ENCODE peak calls at places on chromosomes 2 and 18, in nine cellular contexts. One of them, this sample, is unnamed.

GRCh38 chr18:51668101-51668500 is 470.6 kb upstream of the MEX3C start:
- DNase-seq in sciatic nerve: peak; percentile 64
- DNase-seq in aorta: peak; percentile 45
- DNase-seq in nephron progenitor cell: peak; percentile 81
- DNase-seq in 8988T: no peak
- DNase-seq in fibroblast of lung: peak; percentile 11
- DNase-seq in activated gamma-delta T cell treated with Interleukin-2 at 50 U/mL for 16 hours: no peak
- DNase-seq in NCI-H2081: peak; percentile 41
- DNase-seq in GM23248: peak; percentile 61
- DNase-seq in this sample: peak; percentile 32

GRCh38 chr18:74116628-74117554 is 30.7 kb downstream of the FBXO15 start:
- DNase-seq in sciatic nerve: no peak
- DNase-seq in aorta: no peak
- DNase-seq in nephron progenitor cell: peak; percentile 10
- DNase-seq in 8988T: no peak
- DNase-seq in fibroblast of lung: peak; percentile 35
- DNase-seq in activated gamma-delta T cell treated with Interleukin-2 at 50 U/mL for 16 hours: no peak
- DNase-seq in NCI-H2081: peak; percentile 8
- DNase-seq in GM23248: peak; percentile 68
- DNase-seq in this sample: peak; percentile 72

GRCh38 chr2:127770973-127771735 is 39.8 kb downstream of the WDR33 start:
- DNase-seq in sciatic nerve: no peak
- DNase-seq in aorta: no peak
- DNase-seq in nephron progenitor cell: no peak
- DNase-seq in 8988T: no peak
- DNase-seq in fibroblast of lung: peak; percentile 95
- DNase-seq in activated gamma-delta T cell treated with Interleukin-2 at 50 U/mL for 16 hours: no peak
- DNase-seq in NCI-H2081: no peak
- DNase-seq in GM23248: peak; percentile 94
- DNase-seq in this sample: peak; percentile 93

GRCh38 chr18:36247036-36247435 is 50.5 kb upstream of the FHOD3 start:
- DNase-seq in sciatic nerve: no peak
- DNase-seq in aorta: no peak
- DNase-seq in nephron progenitor cell: no peak
- DNase-seq in 8988T: no peak
- DNase-seq in fibroblast of lung: no peak
- DNase-seq in activated gamma-delta T cell treated with Interleukin-2 at 50 U/mL for 16 hours: no peak
- DNase-seq in NCI-H2081: no peak
- DNase-seq in GM23248: peak; percentile 9
- DNase-seq in this sample: no peak

GRCh38 chr2:214489702-214490101 is 78.8 kb downstream of the VWC2L start:
- DNase-seq in sciatic nerve: no peak
- DNase-seq in aorta: no peak
- DNase-seq in nephron progenitor cell: no peak
- DNase-seq in 8988T: no peak
- DNase-seq in fibroblast of lung: no peak
- DNase-seq in activated gamma-delta T cell treated with Interleukin-2 at 50 U/mL for 16 hours: no peak
- DNase-seq in NCI-H2081: no peak
- DNase-seq in GM23248: no peak
- DNase-seq in this sample: no peak

GRCh38 chr2:190182071-190182524 is 119.6 kb upstream of the MSTN start:
- DNase-seq in sciatic nerve: no peak
- DNase-seq in aorta: no peak
- DNase-seq in nephron progenitor cell: no peak
- DNase-seq in 8988T: no peak
- DNase-seq in fibroblast of lung: no peak
- DNase-seq in activated gamma-delta T cell treated with Interleukin-2 at 50 U/mL for 16 hours: no peak
- DNase-seq in NCI-H2081: no peak
- DNase-seq in GM23248: no peak
- DNase-seq in this sample: no peak

GRCh38 chr2:136863874-136864273 is 98.5 kb downstream of the THSD7B start:
- DNase-seq in sciatic nerve: no peak
- DNase-seq in aorta: no peak
- DNase-seq in nephron progenitor cell: no peak
- DNase-seq in 8988T: no peak
- DNase-seq in fibroblast of lung: no peak
- DNase-seq in activated gamma-delta T cell treated with Interleukin-2 at 50 U/mL for 16 hours: no peak
- DNase-seq in NCI-H2081: no peak
- DNase-seq in GM23248: no peak
- DNase-seq in this sample: no peak

GRCh38 chr2:64238799-64239198 is 94.6 kb upstream of the PELI1 start:
- DNase-seq in sciatic nerve: no peak
- DNase-seq in aorta: no peak
- DNase-seq in nephron progenitor cell: no peak
- DNase-seq in 8988T: no peak
- DNase-seq in fibroblast of lung: no peak
- DNase-seq in activated gamma-delta T cell treated with Interleukin-2 at 50 U/mL for 16 hours: no peak
- DNase-seq in NCI-H2081: no peak
- DNase-seq in GM23248: no peak
- DNase-seq in this sample: no peak

GRCh38 chr2:68340631-68341329 is 21.0 kb upstream of the CNRIP1 start:
- DNase-seq in sciatic nerve: no peak
- DNase-seq in aorta: no peak
- DNase-seq in nephron progenitor cell: no peak
- DNase-seq in 8988T: no peak
- DNase-seq in fibroblast of lung: no peak
- DNase-seq in activated gamma-delta T cell treated with Interleukin-2 at 50 U/mL for 16 hours: no peak
- DNase-seq in NCI-H2081: no peak
- DNase-seq in GM23248: no peak
- DNase-seq in this sample: no peak

GRCh38 chr2:36618381-36618780 is 20.4 kb upstream of the FEZ2 start:
- DNase-seq in sciatic nerve: no peak
- DNase-seq in aorta: no peak
- DNase-seq in nephron progenitor cell: peak; percentile 64
- DNase-seq in 8988T: no peak
- DNase-seq in fibroblast of lung: peak; percentile 74
- DNase-seq in activated gamma-delta T cell treated with Interleukin-2 at 50 U/mL for 16 hours: no peak
- DNase-seq in NCI-H2081: peak; percentile 61
- DNase-seq in GM23248: peak; percentile 76
- DNase-seq in this sample: peak; percentile 69

GRCh38 chr2:196169521-196169920 is 1.9 kb downstream of the STK17B start:
- DNase-seq in sciatic nerve: no peak
- DNase-seq in aorta: no peak
- DNase-seq in nephron progenitor cell: no peak
- DNase-seq in 8988T: no peak
- DNase-seq in fibroblast of lung: no peak
- DNase-seq in activated gamma-delta T cell treated with Interleukin-2 at 50 U/mL for 16 hours: no peak
- DNase-seq in NCI-H2081: no peak
- DNase-seq in GM23248: peak; percentile 43
- DNase-seq in this sample: peak; percentile 32

GRCh38 chr2:3254438-3254941 is 123.1 kb downstream of the EIPR1 start:
- DNase-seq in sciatic nerve: no peak
- DNase-seq in aorta: no peak
- DNase-seq in nephron progenitor cell: no peak
- DNase-seq in 8988T: no peak
- DNase-seq in fibroblast of lung: no peak
- DNase-seq in activated gamma-delta T cell treated with Interleukin-2 at 50 U/mL for 16 hours: no peak
- DNase-seq in NCI-H2081: no peak
- DNase-seq in GM23248: no peak
- DNase-seq in this sample: no peak

GRCh38 chr18:36829362-36830140 is 624 bp downstream of the KIAA1328 start:
- DNase-seq in sciatic nerve: peak; percentile 63
- DNase-seq in aorta: no peak
- DNase-seq in nephron progenitor cell: peak; percentile 43
- DNase-seq in 8988T: no peak
- DNase-seq in fibroblast of lung: peak; percentile 31
- DNase-seq in activated gamma-delta T cell treated with Interleukin-2 at 50 U/mL for 16 hours: no peak
- DNase-seq in NCI-H2081: no peak
- DNase-seq in GM23248: peak; percentile 63
- DNase-seq in this sample: peak; percentile 34

GRCh38 chr2:31475692-31476091 is 61.1 kb upstream of the XDH start:
- DNase-seq in sciatic nerve: no peak
- DNase-seq in aorta: no peak
- DNase-seq in nephron progenitor cell: no peak
- DNase-seq in 8988T: no peak
- DNase-seq in fibroblast of lung: peak; percentile 61
- DNase-seq in activated gamma-delta T cell treated with Interleukin-2 at 50 U/mL for 16 hours: no peak
- DNase-seq in NCI-H2081: no peak
- DNase-seq in GM23248: peak; percentile 92
- DNase-seq in this sample: peak; percentile 67

GRCh38 chr2:232761301-232761907 is 15.0 kb downstream of the KCNJ13 start:
- DNase-seq in sciatic nerve: no peak
- DNase-seq in aorta: no peak
- DNase-seq in nephron progenitor cell: no peak
- DNase-seq in 8988T: no peak
- DNase-seq in fibroblast of lung: peak; percentile 39
- DNase-seq in activated gamma-delta T cell treated with Interleukin-2 at 50 U/mL for 16 hours: peak; percentile 21
- DNase-seq in NCI-H2081: peak; percentile 11
- DNase-seq in GM23248: peak; percentile 50
- DNase-seq in this sample: peak; percentile 39

GRCh38 chr2:100548771-100549170 is 14.0 kb upstream of the PDCL3 start:
- DNase-seq in sciatic nerve: no peak
- DNase-seq in aorta: no peak
- DNase-seq in nephron progenitor cell: no peak
- DNase-seq in 8988T: no peak
- DNase-seq in fibroblast of lung: no peak
- DNase-seq in activated gamma-delta T cell treated with Interleukin-2 at 50 U/mL for 16 hours: no peak
- DNase-seq in NCI-H2081: no peak
- DNase-seq in GM23248: no peak
- DNase-seq in this sample: no peak

GRCh38 chr2:44267269-44268258 is 7.7 kb upstream of the SLC3A1 start:
- DNase-seq in sciatic nerve: no peak
- DNase-seq in aorta: no peak
- DNase-seq in nephron progenitor cell: no peak
- DNase-seq in 8988T: no peak
- DNase-seq in fibroblast of lung: peak; percentile 81
- DNase-seq in activated gamma-delta T cell treated with Interleukin-2 at 50 U/mL for 16 hours: no peak
- DNase-seq in NCI-H2081: no peak
- DNase-seq in GM23248: peak; percentile 52
- DNase-seq in this sample: peak; percentile 80

GRCh38 chr2:16051046-16051489 is 110.7 kb downstream of the MYCN start:
- DNase-seq in sciatic nerve: no peak
- DNase-seq in aorta: no peak
- DNase-seq in nephron progenitor cell: no peak
- DNase-seq in 8988T: no peak
- DNase-seq in fibroblast of lung: no peak
- DNase-seq in activated gamma-delta T cell treated with Interleukin-2 at 50 U/mL for 16 hours: no peak
- DNase-seq in NCI-H2081: no peak
- DNase-seq in GM23248: no peak
- DNase-seq in this sample: no peak

GRCh38 chr2:117835990-117836760 is 21.7 kb downstream of the DDX18 start:
- DNase-seq in sciatic nerve: peak; percentile 89
- DNase-seq in aorta: peak; percentile 90
- DNase-seq in nephron progenitor cell: peak; percentile 87
- DNase-seq in 8988T: peak; percentile 49
- DNase-seq in fibroblast of lung: peak; percentile 76
- DNase-seq in activated gamma-delta T cell treated with Interleukin-2 at 50 U/mL for 16 hours: peak; percentile 44
- DNase-seq in NCI-H2081: no peak
- DNase-seq in GM23248: peak; percentile 96
- DNase-seq in this sample: peak; percentile 82

GRCh38 chr18:76656925-76657324 is 161.9 kb upstream of the ZNF516 start:
- DNase-seq in sciatic nerve: no peak
- DNase-seq in aorta: no peak
- DNase-seq in nephron progenitor cell: no peak
- DNase-seq in 8988T: no peak
- DNase-seq in fibroblast of lung: no peak
- DNase-seq in activated gamma-delta T cell treated with Interleukin-2 at 50 U/mL for 16 hours: no peak
- DNase-seq in NCI-H2081: no peak
- DNase-seq in GM23248: no peak
- DNase-seq in this sample: no peak

GRCh38 chr2:191758420-191759199 is 80.7 kb downstream of the NABP1 start:
- DNase-seq in sciatic nerve: no peak
- DNase-seq in aorta: peak; percentile 60
- DNase-seq in nephron progenitor cell: peak; percentile 27
- DNase-seq in 8988T: peak; percentile 62
- DNase-seq in fibroblast of lung: peak; percentile 57
- DNase-seq in activated gamma-delta T cell treated with Interleukin-2 at 50 U/mL for 16 hours: peak; percentile 41
- DNase-seq in NCI-H2081: no peak
- DNase-seq in GM23248: peak; percentile 52
- DNase-seq in this sample: no peak

GRCh38 chr2:242053921-242054320 is 184.4 kb downstream of the RTP5 start:
- DNase-seq in sciatic nerve: no peak
- DNase-seq in aorta: peak; percentile 20
- DNase-seq in nephron progenitor cell: no peak
- DNase-seq in 8988T: no peak
- DNase-seq in fibroblast of lung: no peak
- DNase-seq in activated gamma-delta T cell treated with Interleukin-2 at 50 U/mL for 16 hours: no peak
- DNase-seq in NCI-H2081: no peak
- DNase-seq in GM23248: no peak
- DNase-seq in this sample: no peak

GRCh38 chr18:72427721-72428120 is 116.4 kb downstream of the CBLN2 start:
- DNase-seq in sciatic nerve: no peak
- DNase-seq in aorta: no peak
- DNase-seq in nephron progenitor cell: no peak
- DNase-seq in 8988T: no peak
- DNase-seq in fibroblast of lung: peak; percentile 67
- DNase-seq in activated gamma-delta T cell treated with Interleukin-2 at 50 U/mL for 16 hours: no peak
- DNase-seq in NCI-H2081: no peak
- DNase-seq in GM23248: peak; percentile 0
- DNase-seq in this sample: no peak

GRCh38 chr2:10431797-10432196 is 16.3 kb downstream of the ODC1 start:
- DNase-seq in sciatic nerve: no peak
- DNase-seq in aorta: no peak
- DNase-seq in nephron progenitor cell: no peak
- DNase-seq in 8988T: no peak
- DNase-seq in fibroblast of lung: no peak
- DNase-seq in activated gamma-delta T cell treated with Interleukin-2 at 50 U/mL for 16 hours: no peak
- DNase-seq in NCI-H2081: no peak
- DNase-seq in GM23248: no peak
- DNase-seq in this sample: no peak